ENCODE peak calls at places on chromosomes 7 and 10, in seven cellular contexts. A is activated T-helper 9 cell treated with anti-CD3 and anti-CD28 coated beads, Interleukin-2, amount 50 U/mL, for 16 hours; F is naive thymus-derived CD8-positive, alpha-beta T cell; R is NCI-H1092; Y is activated T-cell treated with anti-CD3 and anti-CD28 coated beads for 1 hour; U is activated CD4-positive, alpha-beta T cell treated with anti-CD3 and anti-CD28 coated beads, Interleukin-2, amount 10 ng/mL, durations not matched to agents 24 days and 14 days; I is ACHN. H is an unnamed sample.

GRCh38 chr7:37234928-37235327 is 213.7 kb downstream of the ELMO1 start:
- DNase-seq in Y (no peak), A (no peak), I (peak; percentile 35), F (no peak), R (no peak), U (no peak), H (no peak)

GRCh38 chr7:28409716-28410627 is 2.3 kb upstream of the CREB5 start:
- DNase-seq in I (peak; percentile 63), R (no peak), Y (no peak), F (no peak), U (no peak), A (no peak), H (no peak)

GRCh38 chr7:151669762-151670161 is 150.1 kb upstream of the RHEB start:
- DNase-seq in F (no peak), A (no peak), R (no peak), U (no peak), Y (no peak), I (no peak), H (no peak)

GRCh38 chr10:71868192-71868697 is 17.2 kb upstream of the PSAP start:
- DNase-seq in Y (no peak), A (no peak), R (no peak), U (no peak), I (peak; percentile 89), F (no peak), H (peak; percentile 81)

GRCh38 chr7:32588657-32589056 is 93.4 kb downstream of the AVL9 start:
- DNase-seq in U (no peak), A (no peak), R (no peak), F (no peak), Y (no peak), I (peak; percentile 68), H (no peak)

GRCh38 chr7:111756687-111757178 is 194.4 kb upstream of the IMMP2L start:
- DNase-seq in I (no peak), Y (no peak), U (no peak), F (no peak), R (no peak), A (no peak), H (peak; percentile 30)

GRCh38 chr7:149209518-149210269 is 14.3 kb downstream of the ZNF282 start:
- DNase-seq in A (peak; percentile 64), F (peak; percentile 20), U (peak; percentile 92), I (peak; percentile 89), Y (peak; percentile 62), R (peak; percentile 23), H (no peak)

GRCh38 chr10:100742067-100742771 is 3.2 kb upstream of the PAX2 start:
- DNase-seq in U (no peak), A (no peak), Y (no peak), I (no peak), R (no peak), F (no peak), H (no peak)

GRCh38 chr7:118918556-118918955 is 694.1 kb downstream of the ANKRD7 start:
- DNase-seq in R (no peak), F (no peak), I (peak; percentile 60), A (no peak), Y (no peak), U (no peak), H (no peak)

GRCh38 chr7:884191-885003 is 8.0 kb downstream of the GET4 start:
- DNase-seq in R (no peak), A (no peak), U (no peak), Y (no peak), F (no peak), I (no peak), H (no peak)

GRCh38 chr7:75737856-75738603 is 711 bp downstream of the HIP1 start:
- DNase-seq in U (peak; percentile 59), F (no peak), A (no peak), I (no peak), R (no peak), Y (no peak), H (no peak)

GRCh38 chr7:135169141-135169935 is 1.2 kb downstream of the CYREN start:
- DNase-seq in U (peak; percentile 86), Y (peak; percentile 33), R (no peak), A (peak; percentile 42), F (no peak), I (peak; percentile 86), H (no peak)

GRCh38 chr10:120607016-120607709 is 150.1 kb downstream of the PLPP4 start:
- DNase-seq in I (peak; percentile 71), Y (no peak), A (no peak), U (no peak), F (no peak), R (no peak), H (no peak)

GRCh38 chr10:99888623-99889022 is 106.2 kb downstream of the ABCC2 start:
- DNase-seq in F (no peak), A (no peak), R (no peak), Y (no peak), U (no peak), I (no peak), H (no peak)

GRCh38 chr7:140676303-140676702 is 3.6 kb downstream of the ADCK2 start:
- DNase-seq in F (no peak), R (no peak), I (no peak), A (no peak), Y (no peak), U (no peak), H (no peak)

GRCh38 chr10:121668336-121669009 is 70.2 kb upstream of the FGFR2 start:
- DNase-seq in Y (no peak), F (no peak), A (no peak), U (no peak), I (no peak), R (peak; percentile 51), H (no peak)

GRCh38 chr7:132225216-132226030 is 350.8 kb downstream of the PLXNA4 start:
- DNase-seq in I (no peak), A (no peak), F (no peak), Y (no peak), U (no peak), R (no peak), H (no peak)

GRCh38 chr7:21719846-21720245 is 177.0 kb downstream of the DNAH11 start:
- DNase-seq in F (no peak), I (no peak), Y (no peak), A (no peak), R (no peak), U (no peak), H (no peak)

GRCh38 chr7:27840760-27841364 is 100.9 kb downstream of the TAX1BP1 start:
- DNase-seq in I (no peak), Y (no peak), R (no peak), A (no peak), U (no peak), F (no peak), H (no peak)

GRCh38 chr10:47259521-47259920 is 40.5 kb upstream of the GDF10 start:
- DNase-seq in U (no peak), F (no peak), I (no peak), R (no peak), A (no peak), Y (no peak), H (no peak)

GRCh38 chr10:27998178-27998953 is 513 bp downstream of the ODAD2 start:
- DNase-seq in Y (no peak), F (no peak), A (peak; percentile 1), R (peak; percentile 10), I (peak; percentile 38), U (peak; percentile 59), H (no peak)

GRCh38 chr7:336810-337566 is 47.0 kb downstream of the FOXL3 start:
- DNase-seq in F (peak; percentile 21), R (no peak), I (no peak), A (no peak), U (no peak), Y (peak; percentile 27), H (no peak)

GRCh38 chr10:54470324-54470631 is 330.8 kb downstream of the PCDH15 start:
- DNase-seq in F (no peak), I (no peak), A (no peak), R (no peak), Y (no peak), U (no peak), H (no peak)

GRCh38 chr7:100583132-100584045 is 2.5 kb downstream of the LRCH4 start:
- DNase-seq in I (no peak), Y (peak; percentile 40), R (no peak), F (peak; percentile 43), A (peak; percentile 43), U (peak; percentile 93), H (peak; percentile 66)

GRCh38 chr10:125208854-125209545 is 48.6 kb upstream of the CTBP2 start:
- DNase-seq in U (no peak), Y (no peak), I (no peak), F (no peak), R (no peak), A (no peak), H (no peak)

GRCh38 chr10:34323197-34323596 is 491.9 kb downstream of the PARD3 start:
- DNase-seq in U (no peak), R (no peak), F (no peak), Y (no peak), A (no peak), I (no peak), H (no peak)

GRCh38 chr10:109275970-109276369 is 647.3 kb downstream of the XPNPEP1 start:
- DNase-seq in F (no peak), U (no peak), R (no peak), I (no peak), A (no peak), Y (no peak), H (no peak)

GRCh38 chr7:69295971-69296370 is 302.3 kb upstream of the AUTS2 start:
- DNase-seq in Y (no peak), A (no peak), R (peak; percentile 58), I (no peak), U (no peak), F (no peak), H (no peak)

GRCh38 chr10:38054361-38054797 is 39.8 kb upstream of the ZNF37A start:
- DNase-seq in R (no peak), I (no peak), A (no peak), F (no peak), Y (no peak), U (no peak), H (no peak)

GRCh38 chr7:106064329-106064728 is 47.8 kb downstream of the SYPL1 start:
- DNase-seq in R (no peak), F (no peak), U (no peak), I (no peak), Y (no peak), A (no peak), H (peak; percentile 14)

GRCh38 chr10:104293021-104293420 is 24.0 kb downstream of the GSTO2 start:
- DNase-seq in A (no peak), F (no peak), Y (no peak), U (no peak), R (no peak), I (no peak), H (no peak)

GRCh38 chr10:88994034-88994433 is 3.4 kb downstream of the FAS start:
- DNase-seq in U (no peak), Y (no peak), F (no peak), R (no peak), I (peak; percentile 37), A (no peak), H (no peak)

GRCh38 chr10:78594938-78595645 is 473.7 kb upstream of the ZMIZ1 start:
- DNase-seq in R (peak; percentile 4), F (no peak), Y (no peak), A (no peak), U (no peak), I (no peak), H (no peak)

GRCh38 chr7:7207876-7208275 is 25.5 kb downstream of the C1GALT1 start:
- DNase-seq in A (no peak), U (no peak), F (no peak), Y (no peak), I (no peak), R (no peak), H (no peak)

GRCh38 chr7:33258561-33258960 is 129.2 kb downstream of the BBS9 start:
- DNase-seq in A (no peak), U (no peak), R (no peak), F (no peak), I (no peak), Y (no peak), H (no peak)

GRCh38 chr10:43869669-43870322 is 221.1 kb upstream of the ZNF32 start:
- DNase-seq in U (no peak), F (no peak), I (no peak), R (no peak), A (no peak), Y (no peak), H (peak; percentile 43)

GRCh38 chr7:137619181-137619580 is 227.6 kb downstream of the DGKI start:
- DNase-seq in R (no peak), A (no peak), Y (no peak), F (no peak), U (no peak), I (no peak), H (no peak)